ENCODE peak calls at places on chromosome X, in eight cellular contexts. Q is fibroblast of the aortic adventitia; S is PC-9; U is fibroblast of the conjunctiva; I is foreskin fibroblast; O is fibroblast of pulmonary artery; C is AG04449; N is stimulated activated CD8-positive, alpha-beta memory T cell treated with anti-CD3 and anti-CD28 coated beads, Interleukin-15, amount 100 ng/mL, for 24 hours. L is an unnamed sample.

GRCh38 chrX:110448459-110448858 is 89.8 kb downstream of the RTL9 start:
- DNase-seq in Q (no peak), S (no peak), U (no peak), I (no peak), O (no peak), C (no peak), N (no peak), L (no peak)

GRCh38 chrX:107706309-107706708 is 69.3 kb downstream of the TSC22D3 start:
- DNase-seq in Q (no peak), S (no peak), U (no peak), I (no peak), O (no peak), C (no peak), N (no peak), L (no peak)

GRCh38 chrX:65932173-65933084 is 107.5 kb downstream of the VSIG4 start:
- DNase-seq in Q (no peak), S (peak; percentile 20), U (no peak), I (no peak), O (no peak), C (no peak), N (no peak), L (no peak)

GRCh38 chrX:12991575-12991974 is 16.7 kb downstream of the TMSB4X start:
- DNase-seq in Q (no peak), S (no peak), U (no peak), I (no peak), O (no peak), C (no peak), N (no peak), L (no peak)

GRCh38 chrX:100946521-100946920 is 17.8 kb upstream of the XKRX start:
- DNase-seq in Q (peak; percentile 16), S (peak; percentile 4), U (no peak), I (peak; percentile 47), O (peak; percentile 12), C (no peak), N (no peak), L (no peak)

GRCh38 chrX:135389717-135390116 is 32.0 kb upstream of the SMIM10L2A start:
- DNase-seq in Q (peak; percentile 6), S (no peak), U (no peak), I (peak; percentile 4), O (no peak), C (no peak), N (no peak), L (no peak)

GRCh38 chrX:101190736-101191135 is 28.9 kb upstream of the DRP2 start:
- DNase-seq in Q (no peak), S (no peak), U (no peak), I (no peak), O (no peak), C (peak; percentile 62), N (no peak), L (no peak)

GRCh38 chrX:119688856-119689455 is 4.0 kb downstream of the SEPTIN6 start:
- DNase-seq in Q (no peak), S (no peak), U (no peak), I (no peak), O (no peak), C (no peak), N (no peak), L (no peak)

GRCh38 chrX:16113978-16114554 is 9.3 kb upstream of the GRPR start:
- DNase-seq in Q (no peak), S (no peak), U (no peak), I (no peak), O (no peak), C (no peak), N (no peak), L (no peak)

GRCh38 chrX:69177511-69178162 is 12.4 kb upstream of the PJA1 start:
- DNase-seq in Q (no peak), S (no peak), U (no peak), I (no peak), O (no peak), C (no peak), N (no peak), L (no peak)

GRCh38 chrX:69136546-69137331 is 28.5 kb downstream of the PJA1 start:
- DNase-seq in Q (no peak), S (no peak), U (no peak), I (peak; percentile 22), O (peak; percentile 4), C (no peak), N (no peak), L (no peak)

GRCh38 chrX:40154853-40155616 is 57.3 kb upstream of the BCOR start:
- DNase-seq in Q (peak; percentile 61), S (no peak), U (no peak), I (peak; percentile 72), O (peak; percentile 61), C (no peak), N (no peak), L (peak; percentile 75)

GRCh38 chrX:56928546-56928945 is 66.8 kb downstream of the SPIN3 start:
- DNase-seq in Q (no peak), S (no peak), U (no peak), I (no peak), O (no peak), C (no peak), N (no peak), L (no peak)

GRCh38 chrX:154321624-154322023 is 26.0 kb downstream of the TKTL1 start:
- DNase-seq in Q (peak; percentile 11), S (no peak), U (no peak), I (peak; percentile 37), O (no peak), C (no peak), N (no peak), L (peak; percentile 37)

GRCh38 chrX:107766470-107767140 is 9.0 kb downstream of the TSC22D3 start:
- DNase-seq in Q (peak; percentile 67), S (peak; percentile 61), U (peak; percentile 29), I (peak; percentile 64), O (peak; percentile 75), C (no peak), N (no peak), L (no peak)

GRCh38 chrX:41827886-41828285 is 95.5 kb downstream of the CASK start:
- DNase-seq in Q (peak; percentile 4), S (no peak), U (no peak), I (peak; percentile 12), O (peak; percentile 1), C (peak; percentile 36), N (no peak), L (no peak)

L was measured in GM13976.